ENCODE peak calls at places on chromosomes 1 and 21, in seven cellular contexts. E is lower lobe of right lung; N is upper lobe of right lung; H is CD8-positive, alpha-beta memory T cell; L is upper lobe of left lung; K is kidney; O is left lung. S is an unnamed sample.

GRCh38 chr21:36260030-36260787 is 59.8 kb upstream of the MORC3 start:
- DNase-seq in E (no peak), K (peak; percentile 41), O (no peak), N (no peak), H (peak; percentile 7), L (no peak), S (peak; percentile 45)

GRCh38 chr1:21904725-21905520 is 32.2 kb downstream of the HSPG2 start:
- DNase-seq in K (peak; percentile 91), O (peak; percentile 58), N (no peak), L (peak; percentile 61), E (no peak), H (no peak), S (peak; percentile 69)

GRCh38 chr21:15014220-15014619 is 50.6 kb downstream of the NRIP1 start:
- DNase-seq in L (no peak), K (no peak), E (no peak), O (no peak), N (no peak), H (no peak), S (no peak)

GRCh38 chr1:202243006-202243405 is 49.4 kb downstream of the LGR6 start:
- DNase-seq in E (no peak), N (no peak), K (peak; percentile 12), O (no peak), L (no peak), H (no peak), S (no peak)

GRCh38 chr1:151157067-151157531 is 650 bp downstream of the TNFAIP8L2 start:
- DNase-seq in L (peak; percentile 45), E (no peak), K (peak; percentile 55), N (peak; percentile 64), H (no peak), O (no peak), S (no peak)

GRCh38 chr1:159804924-159805323 is 2.8 kb downstream of the FCRL6 start:
- DNase-seq in N (no peak), L (no peak), H (no peak), K (no peak), O (no peak), E (no peak), S (no peak)

GRCh38 chr1:52238887-52239707 is 97.2 kb downstream of the ZFYVE9 start:
- DNase-seq in H (no peak), E (no peak), K (no peak), L (no peak), O (no peak), N (no peak), S (no peak)

GRCh38 chr1:33982419-33982818 is 118.5 kb downstream of the HMGB4 start:
- DNase-seq in E (no peak), L (no peak), H (no peak), K (no peak), O (no peak), N (no peak), S (no peak)

GRCh38 chr1:1543706-1544099 is 3.3 kb upstream of the TMEM240 start:
- DNase-seq in L (no peak), O (no peak), N (no peak), K (no peak), E (no peak), H (no peak), S (peak; percentile 37)

GRCh38 chr1:15767941-15768340 is 9.3 kb downstream of the FBLIM1 start:
- DNase-seq in K (no peak), H (no peak), O (no peak), E (no peak), N (no peak), L (no peak), S (no peak)

GRCh38 chr1:67723620-67724019 is 38.6 kb downstream of the GADD45A start:
- DNase-seq in H (no peak), O (no peak), L (no peak), N (no peak), K (no peak), E (no peak), S (no peak)

GRCh38 chr1:238811211-238811610 is 575.2 kb upstream of the CHRM3 start:
- DNase-seq in L (no peak), N (no peak), E (no peak), K (no peak), O (no peak), H (no peak), S (no peak)

GRCh38 chr1:204073837-204074273 is 940 bp downstream of the SOX13 start:
- DNase-seq in L (no peak), K (peak; percentile 82), O (no peak), E (no peak), N (no peak), H (no peak), S (no peak)

GRCh38 chr1:148379170-148379500 is 104.0 kb downstream of the PPIAL4G start:
- DNase-seq in H (no peak), O (no peak), K (no peak), N (no peak), L (no peak), E (no peak), S (no peak)
- H3K4me3 ChIP-seq in H (no peak overlapping the region), O (no peak overlapping the region), K (no peak overlapping the region), N (no peak overlapping the region), L (no peak overlapping the region), E (no peak overlapping the region), S (no peak overlapping the region)

GRCh38 chr1:247047260-247047659 is 31.4 kb downstream of the ZNF670 start:
- DNase-seq in K (no peak), L (no peak), N (no peak), O (no peak), H (no peak), E (no peak), S (no peak)
- H3K4me3 ChIP-seq in K (no peak overlapping the region), L (no peak overlapping the region), N (no peak overlapping the region), O (no peak overlapping the region), H (no peak overlapping the region), E (no peak overlapping the region), S (no peak overlapping the region)

GRCh38 chr1:209674957-209675566 is at the start of gene G0S2:
- DNase-seq in K (peak; percentile 90), H (no peak), E (peak; percentile 79), N (peak; percentile 82), O (peak; percentile 77), L (peak; percentile 75), S (peak; percentile 89)
- H3K4me3 ChIP-seq in K (peak within 1 kb of the TSS; percentile 85), H (peak within 1 kb of the TSS; percentile 46), E (peak within 1 kb of the TSS; percentile 64), N (peak within 1 kb of the TSS; percentile 55), O (peak within 1 kb of the TSS; percentile 31), L (peak within 1 kb of the TSS; percentile 57), S (peak within 1 kb of the TSS; percentile 13)

DNA sequence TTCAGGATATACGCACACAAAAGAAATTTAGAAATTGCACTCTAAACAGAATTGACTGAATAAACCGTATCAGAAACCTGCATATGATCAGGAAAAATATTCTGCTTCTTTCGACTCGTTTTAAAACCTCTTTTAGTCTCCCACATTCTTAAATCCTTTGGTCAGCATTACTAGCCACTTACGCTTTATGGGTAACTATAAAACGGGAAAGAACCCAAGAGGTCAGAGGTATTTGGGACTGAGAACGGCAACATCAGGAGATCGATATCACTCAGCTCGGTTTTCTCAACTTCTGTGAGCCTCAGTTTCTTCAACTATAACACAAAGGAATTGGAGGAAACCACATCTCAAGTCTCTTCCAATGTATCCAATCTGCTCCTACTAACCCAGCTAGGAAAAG is 36.4 kb upstream of the ANGPTL7 start:
- DNase-seq in E (no peak), O (no peak), K (no peak), N (no peak), L (no peak), H (no peak), S (no peak)
- H3K4me3 ChIP-seq in E (no peak overlapping the region), O (no peak overlapping the region), K (no peak overlapping the region), N (no peak overlapping the region), L (no peak overlapping the region), H (no peak overlapping the region), S (no peak overlapping the region)

GRCh38 chr1:43227138-43227836 is 42.5 kb upstream of the TMEM125 start:
- DNase-seq in N (peak; percentile 87), E (peak; percentile 86), H (peak; percentile 77), O (peak; percentile 84), L (peak; percentile 86), K (peak; percentile 88), S (peak; percentile 97)
- H3K4me3 ChIP-seq in N (no peak overlapping the region), E (no peak overlapping the region), H (no peak overlapping the region), O (no peak overlapping the region), L (no peak overlapping the region), K (no peak overlapping the region), S (no peak overlapping the region)

DNA sequence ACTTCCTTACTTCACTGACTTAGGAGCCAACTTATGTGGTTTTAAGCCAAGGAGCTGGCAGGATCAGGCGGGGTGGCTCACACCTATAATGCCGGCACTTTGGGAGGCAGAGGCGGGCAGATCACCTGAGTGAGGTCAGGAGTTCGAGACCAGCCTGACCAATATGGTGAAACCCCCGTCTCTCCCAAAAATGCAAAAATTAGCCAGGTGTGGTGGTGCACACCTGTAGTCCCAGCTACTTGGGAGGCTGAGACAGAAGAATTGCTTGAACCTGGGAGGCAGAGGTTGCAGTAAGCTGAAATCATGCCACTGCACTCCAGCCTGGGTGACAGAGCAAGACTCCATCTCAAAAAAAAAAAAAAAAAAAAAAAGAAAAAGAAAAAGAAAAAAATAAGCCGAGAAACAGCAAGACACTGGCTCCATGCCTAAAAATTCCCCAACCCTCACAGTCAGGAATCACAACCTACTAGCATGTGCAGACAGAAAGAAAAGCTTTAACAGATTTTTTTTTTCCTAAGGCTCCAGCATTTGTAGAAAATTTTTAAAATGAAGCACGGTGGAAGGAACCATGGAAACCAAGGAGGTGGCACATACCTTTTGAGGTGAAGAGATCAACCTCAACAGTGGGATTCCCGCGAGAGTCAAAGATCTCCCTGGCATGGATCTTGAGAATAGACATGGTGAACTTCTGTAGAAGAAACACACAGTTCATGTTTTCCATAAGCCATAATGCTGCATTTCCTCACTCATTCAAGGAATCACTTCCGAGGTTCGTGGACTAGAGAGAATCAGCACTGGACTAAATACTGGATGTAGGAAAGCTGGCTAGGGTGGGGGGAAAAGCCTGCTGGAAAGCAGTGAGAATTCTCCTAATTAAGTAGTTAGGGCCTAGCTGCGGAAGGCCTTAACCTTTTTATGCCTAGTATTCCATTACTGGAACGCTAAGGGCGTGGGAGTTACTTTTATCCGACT is 4.0 kb downstream of the ENO1 start:
- DNase-seq in K (no peak), O (no peak), L (no peak), E (no peak), H (no peak), N (no peak), S (no peak)
- H3K4me3 ChIP-seq in K (peak overlapping the region; percentile 28), O (no peak overlapping the region), L (peak overlapping the region; percentile 76), E (no peak overlapping the region), H (peak overlapping the region; percentile 51), N (peak overlapping the region; percentile 90), S (no peak overlapping the region)

DNA sequence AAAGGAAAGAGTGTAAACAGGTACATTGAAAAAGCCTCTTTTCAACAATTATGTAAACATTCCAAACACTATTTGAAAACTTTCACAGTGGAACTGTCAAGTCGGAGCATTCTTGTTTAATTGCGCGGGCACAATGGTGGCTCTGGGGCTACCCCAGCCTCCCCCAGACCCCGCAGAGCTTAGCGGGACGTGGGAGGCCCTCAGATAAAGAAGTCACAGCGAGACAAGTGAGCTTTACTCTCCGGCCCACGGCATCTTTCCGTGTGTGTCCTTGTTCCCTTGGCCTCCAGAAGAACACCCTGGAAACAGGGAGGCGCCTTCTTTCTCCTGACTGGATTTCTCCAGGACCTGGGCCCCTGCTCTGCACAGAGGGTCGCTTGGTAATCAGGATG is 382.8 kb downstream of the RRAGC start:
- DNase-seq in E (no peak), L (no peak), O (no peak), H (no peak), N (no peak), K (no peak), S (no peak)
- H3K4me3 ChIP-seq in E (peak overlapping the region; percentile 28), L (peak overlapping the region; percentile 43), O (peak overlapping the region; percentile 3), H (no peak overlapping the region), N (peak overlapping the region; percentile 37), K (peak overlapping the region; percentile 36), S (no peak overlapping the region)